ENCODE peak calls at places on chromosomes 3 and 15, in four cellular contexts. G is cardiac fibroblast, N is fibroblast of villous mesenchyme, I is BJ. J is an unnamed sample.

GRCh38 chr3:65603631-65604030 is 435.1 kb downstream of the MAGI1 start:
- DNase-seq in G (no peak), I (no peak), N (no peak), J (no peak)

GRCh38 chr3:130760922-130761321 is 14.3 kb upstream of the PIK3R4 start:
- DNase-seq in N (no peak), I (no peak), G (no peak), J (no peak)

GRCh38 chr15:58608129-58608590 is 141.3 kb downstream of the ADAM10 start:
- DNase-seq in G (peak), N (peak), I (peak), J (peak)

GRCh38 chr15:39602143-39602542 is 21.3 kb downstream of the THBS1 start:
- DNase-seq in G (no peak), I (no peak), N (no peak), J (no peak)

GRCh38 chr3:36648241-36649034 is 115.9 kb downstream of the DCLK3 start:
- DNase-seq in I (peak), N (peak), G (peak), J (peak)

GRCh38 chr3:196740476-196741400 is 1.1 kb downstream of the PAK2 start:
- DNase-seq in N (peak), G (peak), I (no peak), J (peak)

GRCh38 chr3:197494366-197495058 is 61.3 kb downstream of the BDH1 start:
- DNase-seq in I (no peak), N (no peak), G (peak), J (peak)

GRCh38 chr15:35168464-35168863 is 83.4 kb upstream of the NANOGP8 start:
- DNase-seq in G (peak), I (peak), N (peak), J (peak)

GRCh38 chr3:164465172-164465571 is 613.1 kb downstream of the SI start:
- DNase-seq in G (peak), N (peak), I (no peak), J (peak)

GRCh38 chr3:113441051-113441770 is at the start of gene CFAP44:
- DNase-seq in I (peak), G (peak), N (peak), J (peak)

GRCh38 chr3:197683191-197683590 is 53.5 kb downstream of the RUBCN start:
- DNase-seq in G (no peak), N (no peak), I (no peak), J (no peak)

DNA sequence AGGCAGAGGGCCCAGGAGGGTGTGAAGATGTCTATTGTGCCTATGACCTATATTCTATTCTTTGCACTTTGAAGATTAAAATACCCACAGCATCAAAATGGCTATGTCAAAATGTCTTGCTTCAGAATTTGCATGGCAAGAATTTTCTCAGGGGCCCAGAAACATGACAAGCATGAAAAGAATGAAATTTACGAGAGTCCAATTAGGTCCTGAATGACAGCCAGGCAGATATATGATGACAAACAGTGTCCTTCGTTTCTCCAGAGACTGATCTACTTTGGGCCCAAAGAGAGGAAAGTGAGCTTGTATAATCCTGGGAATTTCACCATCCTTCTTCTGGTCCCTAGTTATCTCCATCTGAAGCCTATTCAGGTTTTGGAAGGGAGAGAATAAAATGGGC is 609.9 kb downstream of the FHIT start:
- DNase-seq in I (no peak), N (no peak), G (no peak), J (no peak)
- H3K4me3 ChIP-seq in I (no peak), N (no peak), G (no peak), J (no peak)

GRCh38 chr3:50515565-50516047 is 12.2 kb upstream of the CACNA2D2 start:
- DNase-seq in N (no peak), G (no peak), I (no peak), J (no peak)

GRCh38 chr3:50519471-50520089 is 16.1 kb upstream of the CACNA2D2 start:
- DNase-seq in N (peak), I (no peak), G (peak), J (peak)

GRCh38 chr3:50517721-50518206 is 14.3 kb upstream of the CACNA2D2 start:
- DNase-seq in N (no peak), G (no peak), I (no peak), J (no peak)

GRCh38 chr3:50518441-50518840 is 15.0 kb upstream of the CACNA2D2 start:
- DNase-seq in I (no peak), N (no peak), G (no peak), J (no peak)

DNA sequence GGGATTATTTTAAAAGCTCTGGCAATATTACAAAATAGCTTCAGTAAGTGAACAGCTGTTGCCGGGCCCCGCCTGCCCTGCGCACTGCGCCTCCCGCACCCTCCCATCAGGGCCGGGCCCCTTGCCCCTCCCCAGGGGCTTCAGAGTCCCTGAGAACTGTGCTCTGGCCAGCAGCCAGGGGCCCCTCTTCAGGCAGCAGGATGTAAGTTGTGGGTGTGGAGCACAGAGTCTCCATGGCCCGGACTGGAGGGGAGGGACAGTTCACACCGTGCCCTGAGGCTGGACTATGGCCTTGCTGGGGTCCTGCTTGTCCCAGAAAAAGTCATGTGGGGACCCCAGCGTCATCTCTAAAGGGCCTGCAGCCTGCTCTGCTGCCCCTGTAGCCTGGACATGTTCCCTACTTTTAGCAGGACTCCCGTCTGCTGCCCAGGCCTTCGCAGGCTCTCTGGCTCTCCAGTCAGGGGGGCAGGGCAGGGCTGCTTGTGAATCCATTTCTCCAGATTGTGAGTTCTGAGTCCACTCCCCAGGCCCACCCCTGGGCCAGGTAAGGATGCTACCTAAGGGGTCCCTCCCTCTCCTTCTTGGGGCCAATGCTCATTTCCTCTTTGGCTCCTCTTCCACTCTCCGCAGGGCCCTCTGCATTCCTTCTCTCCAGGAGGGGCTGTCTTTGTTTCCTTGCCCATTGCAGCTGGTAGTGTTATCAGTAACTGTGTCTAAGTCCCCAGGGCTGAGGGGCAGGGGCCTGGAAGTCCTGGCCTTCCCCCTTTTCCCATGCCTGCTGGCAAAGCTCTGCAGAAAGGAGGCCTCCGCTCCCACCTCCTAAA is 12.8 kb upstream of the CACNA2D2 start:
- DNase-seq in N (peak), I (no peak), G (no peak), J (no peak)
- TF ChIP-seq CTCF in N (no peak), I (no peak), G (no peak), J (no peak)

DNA sequence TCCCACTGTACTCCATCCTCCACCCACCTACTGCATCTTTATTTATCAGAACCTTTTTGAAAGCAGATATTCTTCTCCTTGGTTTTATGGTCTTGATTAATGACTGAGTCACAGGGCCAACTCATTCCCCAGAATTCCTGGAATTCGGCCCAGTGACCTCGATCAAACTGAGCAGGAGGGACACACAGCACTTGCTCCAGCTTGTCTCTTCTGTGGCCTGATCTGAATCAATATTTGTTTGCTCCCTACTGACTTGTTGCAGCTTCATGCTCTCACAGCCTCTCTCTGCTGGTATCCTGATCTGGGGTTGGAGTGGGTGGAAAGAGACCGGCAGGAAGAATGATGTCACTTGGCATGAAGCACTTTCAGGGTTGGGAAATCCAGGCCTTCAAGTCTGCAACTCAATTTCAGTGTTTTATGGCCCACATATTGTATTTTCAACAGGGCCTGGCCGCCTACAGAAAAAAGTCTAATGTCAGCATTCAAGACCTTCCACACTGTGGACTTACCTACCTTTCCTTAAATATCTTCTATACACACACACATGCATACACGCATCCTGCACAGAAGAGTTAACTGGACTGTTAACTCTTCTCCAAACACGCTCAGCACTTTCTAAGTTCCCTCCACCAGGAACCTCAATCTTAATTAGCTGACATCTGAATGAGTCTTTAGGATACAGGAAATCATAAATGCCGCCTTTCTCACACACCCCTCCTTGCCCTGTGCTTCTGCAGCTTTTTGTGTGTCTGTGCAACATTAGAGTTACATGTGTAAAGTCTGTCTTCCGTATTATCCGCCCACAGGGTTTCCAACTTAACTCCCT is 4.6 kb downstream of the ANXA2 start:
- DNase-seq in N (peak), G (peak), I (peak), J (peak)
- H3K4me3 ChIP-seq in N (peak), G (peak), I (peak), J (peak)

DNA sequence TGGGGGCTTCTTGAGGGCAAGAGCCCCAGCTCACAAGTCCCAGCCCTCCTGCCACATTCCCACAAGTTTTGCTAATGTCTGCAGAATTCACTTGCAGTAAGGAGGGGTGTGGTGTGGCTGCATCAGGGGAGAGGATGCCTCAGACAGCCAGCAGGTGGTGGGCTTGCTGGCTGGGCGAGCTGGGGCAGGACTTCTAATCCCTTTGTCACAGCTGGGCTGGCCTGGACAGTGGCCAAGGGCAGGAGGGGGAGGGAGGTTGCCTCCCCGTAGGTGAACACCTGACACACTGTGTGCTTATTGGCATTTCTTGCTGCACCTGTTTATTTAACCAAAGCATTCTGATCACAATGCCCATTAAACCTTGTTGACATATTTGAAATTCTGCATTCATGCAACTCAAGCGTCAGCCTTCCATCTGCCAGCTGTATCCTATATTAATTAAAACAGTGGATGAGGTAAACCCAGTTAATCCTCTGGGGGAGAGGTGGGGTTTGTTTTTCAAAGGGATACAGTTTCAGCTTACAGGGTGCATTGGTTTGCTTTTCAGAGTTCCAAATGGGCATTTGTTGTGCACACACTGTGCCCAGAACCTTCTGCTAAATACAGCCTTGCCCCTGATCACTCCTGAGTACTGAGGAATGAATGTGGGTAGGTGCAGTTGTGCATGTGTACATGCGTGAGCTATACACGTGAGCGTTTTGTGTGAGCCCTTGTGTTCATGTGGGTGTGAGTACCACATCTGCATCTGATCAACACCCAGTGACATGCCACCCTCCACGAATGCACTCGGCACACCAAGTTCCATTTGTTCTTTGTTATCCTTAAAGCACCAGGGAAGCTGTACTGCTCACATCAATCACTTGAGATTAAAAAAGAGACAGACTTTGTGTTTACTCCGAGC is 268.7 kb downstream of the XXYLT1 start:
- DNase-seq in G (peak), N (peak), I (no peak), J (peak)
- TF ChIP-seq CTCF in G (peak), N (peak), I (peak), J (peak)

DNA sequence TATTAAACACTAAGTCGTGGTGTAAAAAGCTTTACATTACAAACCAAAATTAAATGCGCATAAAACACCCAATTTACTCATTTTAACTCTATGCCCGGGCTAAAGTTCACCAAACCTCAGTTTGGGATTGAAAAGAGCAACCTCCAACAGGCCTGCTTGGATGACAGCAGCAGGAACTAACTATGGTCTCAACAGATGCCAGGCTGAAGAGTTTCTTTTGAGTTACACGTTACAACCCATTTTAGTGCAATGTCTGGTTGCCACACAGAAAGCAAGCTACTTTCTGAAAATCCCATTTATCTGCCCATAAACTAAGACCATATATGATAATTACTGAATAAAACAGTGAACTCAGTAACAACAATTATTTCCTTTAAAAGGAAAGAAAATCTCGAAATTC is 2.2 kb downstream of the SATB1 start:
- DNase-seq in I (no peak), N (no peak), G (no peak), J (no peak)
- H3K4me3 ChIP-seq in I (peak), N (no peak), G (no peak), J (peak)

DNA sequence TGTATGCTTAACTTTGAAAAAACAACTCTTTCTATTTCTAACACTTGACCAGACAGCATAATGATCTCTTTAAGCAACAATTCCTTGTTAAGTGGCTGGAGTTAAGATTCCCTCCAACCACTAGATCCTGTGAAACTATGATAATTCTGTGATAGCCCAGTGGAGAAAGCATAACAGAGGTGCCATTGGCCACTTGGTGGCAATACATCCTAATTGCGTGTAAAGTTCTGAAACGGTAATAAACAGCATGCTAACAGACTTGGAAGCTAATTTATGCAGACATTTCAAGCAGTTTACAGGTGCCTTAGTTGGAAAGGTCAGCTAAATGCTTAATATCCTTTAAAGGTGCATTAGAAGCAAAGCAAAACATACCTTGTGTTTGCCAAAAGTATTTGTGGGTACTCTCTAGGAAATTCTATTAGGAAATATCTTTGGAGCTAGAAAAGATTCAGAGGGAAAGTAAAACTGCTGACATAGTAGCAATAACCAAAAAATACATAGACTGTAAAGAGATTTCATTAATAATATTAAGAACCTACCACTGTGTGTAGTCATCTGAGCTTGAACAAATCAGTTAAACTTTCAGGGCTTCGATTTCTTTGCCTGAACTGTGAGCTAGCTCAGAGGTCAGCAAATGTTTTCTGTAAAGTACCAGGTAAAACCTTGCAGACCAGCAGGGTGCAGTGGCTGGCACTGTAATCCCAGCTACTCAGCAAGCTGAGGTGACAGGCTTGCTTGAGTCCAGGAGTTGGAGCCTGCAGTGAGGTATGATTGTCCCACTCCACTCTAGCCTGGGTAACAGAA is 19.0 kb upstream of the CSTA start:
- DNase-seq in I (no peak), G (no peak), N (no peak), J (no peak)
- TF ChIP-seq CTCF in I (no peak), G (no peak), N (peak), J (no peak)

GRCh38 chr15:77064539-77065308 is 6.2 kb downstream of the TSPAN3 start:
- DNase-seq in G (peak), N (peak), I (no peak), J (no peak)

GRCh38 chr15:77069521-77070121 is 1.3 kb downstream of the TSPAN3 start:
- DNase-seq in N (no peak), I (no peak), G (no peak), J (no peak)

GRCh38 chr15:77068633-77069032 is 2.3 kb downstream of the TSPAN3 start:
- DNase-seq in N (no peak), G (no peak), I (no peak), J (no peak)

GRCh38 chr15:77067691-77068367 is 3.1 kb downstream of the TSPAN3 start:
- DNase-seq in N (peak), G (no peak), I (no peak), J (no peak)

DNA sequence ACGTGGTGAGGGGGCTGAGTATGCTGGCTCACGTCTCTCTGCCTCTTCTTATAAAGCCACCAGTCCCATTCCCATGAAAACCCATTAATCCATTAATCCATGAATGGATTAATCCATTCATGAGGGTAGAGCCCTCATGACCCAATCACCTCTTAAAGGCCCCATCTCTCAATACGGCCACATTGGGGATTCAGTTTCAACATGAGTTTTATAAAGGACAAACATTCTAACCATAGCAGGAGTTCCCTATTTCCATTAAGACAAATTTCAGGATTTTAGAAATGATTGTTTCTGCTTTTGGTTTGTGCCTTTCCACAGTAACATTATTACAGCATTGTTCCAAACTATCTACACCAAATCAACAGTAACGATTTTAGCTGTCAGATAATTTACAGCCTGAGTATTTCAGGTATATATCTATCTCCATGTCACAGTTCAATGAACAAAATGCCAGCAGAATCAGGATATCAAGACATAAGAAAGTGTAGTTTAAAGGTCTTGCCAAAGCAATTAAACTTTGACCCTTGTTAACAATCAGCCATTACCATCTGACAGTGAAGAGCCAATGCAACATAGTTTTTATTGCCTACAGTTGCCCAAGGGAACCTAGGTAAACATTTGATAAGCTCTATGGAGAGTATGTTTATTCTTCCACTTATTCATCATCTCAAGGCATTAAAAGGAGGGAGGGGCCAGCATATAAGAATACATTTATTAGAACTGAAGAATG is 3.8 kb downstream of the TSPAN3 start:
- DNase-seq in I (no peak), N (peak), G (peak), J (no peak)
- H3K4me3 ChIP-seq in I (no peak), N (no peak), G (no peak), J (no peak)

DNA sequence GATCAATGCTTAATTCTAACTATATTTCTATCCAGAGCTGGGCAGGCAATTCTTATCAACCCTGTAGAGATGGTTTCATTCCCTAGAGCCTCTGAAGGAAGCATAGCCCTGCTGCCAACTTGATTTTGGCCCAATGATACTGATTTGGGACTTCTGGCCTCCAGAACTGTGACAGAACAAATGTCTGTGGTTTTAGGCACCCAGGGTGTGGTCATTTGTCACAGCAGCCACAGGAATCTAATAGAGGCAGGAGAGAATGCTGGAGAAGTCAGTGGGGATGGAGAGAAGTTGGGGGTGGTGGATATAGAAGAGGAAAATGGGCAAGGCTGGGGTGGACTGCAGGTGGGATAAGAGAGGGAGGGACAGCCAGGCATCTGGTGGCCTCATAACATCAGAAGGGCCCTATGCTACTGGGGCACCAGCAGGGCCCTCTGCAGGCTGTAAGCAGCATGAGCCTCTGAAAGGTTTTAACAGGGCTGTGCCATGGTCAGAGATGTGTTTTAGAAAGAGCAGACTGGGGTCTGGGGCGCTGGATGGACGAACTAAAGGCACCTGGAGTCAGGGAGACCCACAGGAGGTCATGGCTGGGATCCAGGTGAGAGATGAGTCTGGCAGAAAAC is 19.8 kb downstream of the MRPS11 start:
- DNase-seq in N (no peak), G (no peak), I (no peak), J (peak)
- TF ChIP-seq CTCF in N (no peak), G (no peak), I (no peak), J (peak)